ENCODE peak calls at places on chromosome 1, in four cellular contexts. One of them, this sample, is unnamed.

GRCh38 chr1:48030696-48031365 is 33.6 kb upstream of the TRABD2B start:
- DNase-seq in mammary epithelial cell: no peak
- DNase-seq in GM10248: no peak
- DNase-seq in gastrocnemius medialis: no peak
- DNase-seq in this sample: no peak

GRCh38 chr1:45836451-45836850 is 33.0 kb downstream of the MAST2 start:
- DNase-seq in mammary epithelial cell: no peak
- DNase-seq in GM10248: no peak
- DNase-seq in gastrocnemius medialis: no peak
- DNase-seq in this sample: no peak

GRCh38 chr1:207910678-207911354 is at the start of gene CD34:
- DNase-seq in mammary epithelial cell: no peak
- DNase-seq in GM10248: no peak
- DNase-seq in gastrocnemius medialis: no peak
- DNase-seq in this sample: no peak

GRCh38 chr1:168469690-168470089 is 74.1 kb downstream of the XCL2 start:
- DNase-seq in mammary epithelial cell: peak
- DNase-seq in GM10248: no peak
- DNase-seq in gastrocnemius medialis: peak
- DNase-seq in this sample: no peak

GRCh38 chr1:29669912-29670311 is 433.6 kb downstream of the PTPRU start:
- DNase-seq in mammary epithelial cell: no peak
- DNase-seq in GM10248: no peak
- DNase-seq in gastrocnemius medialis: no peak
- DNase-seq in this sample: no peak

GRCh38 chr1:229694053-229694693 is 68.1 kb downstream of the URB2 start:
- DNase-seq in mammary epithelial cell: no peak
- DNase-seq in GM10248: no peak
- DNase-seq in gastrocnemius medialis: peak
- DNase-seq in this sample: no peak

GRCh38 chr1:229199261-229199850 is 71.6 kb upstream of the RAB4A start:
- DNase-seq in mammary epithelial cell: no peak
- DNase-seq in GM10248: no peak
- DNase-seq in gastrocnemius medialis: no peak
- DNase-seq in this sample: no peak

GRCh38 chr1:12275370-12275769 is 45.5 kb downstream of the VPS13D start:
- DNase-seq in mammary epithelial cell: no peak
- DNase-seq in GM10248: peak
- DNase-seq in gastrocnemius medialis: no peak
- DNase-seq in this sample: peak

GRCh38 chr1:76268341-76268740 is 193.8 kb downstream of the ST6GALNAC3 start:
- DNase-seq in mammary epithelial cell: no peak
- DNase-seq in GM10248: no peak
- DNase-seq in gastrocnemius medialis: no peak
- DNase-seq in this sample: no peak

GRCh38 chr1:156704930-156705320 is 458 bp downstream of the CRABP2 start:
- DNase-seq in mammary epithelial cell: peak
- DNase-seq in GM10248: no peak
- DNase-seq in gastrocnemius medialis: no peak
- DNase-seq in this sample: peak

GRCh38 chr1:34695580-34695979 is 59.3 kb upstream of the GJB5 start:
- DNase-seq in mammary epithelial cell: no peak
- DNase-seq in GM10248: no peak
- DNase-seq in gastrocnemius medialis: no peak
- DNase-seq in this sample: no peak

GRCh38 chr1:50419907-50420248 is 3.4 kb downstream of the DMRTA2 start:
- DNase-seq in mammary epithelial cell: no peak
- DNase-seq in GM10248: no peak
- DNase-seq in gastrocnemius medialis: no peak
- DNase-seq in this sample: no peak

GRCh38 chr1:77678628-77679610 is 3.5 kb downstream of the ZZZ3 start:
- DNase-seq in mammary epithelial cell: no peak
- DNase-seq in GM10248: no peak
- DNase-seq in gastrocnemius medialis: no peak
- DNase-seq in this sample: no peak

GRCh38 chr1:29415156-29415830 is 179.0 kb downstream of the PTPRU start:
- DNase-seq in mammary epithelial cell: peak
- DNase-seq in GM10248: no peak
- DNase-seq in gastrocnemius medialis: no peak
- DNase-seq in this sample: peak

GRCh38 chr1:84721152-84721551 is 30.9 kb upstream of the SSX2IP start:
- DNase-seq in mammary epithelial cell: peak
- DNase-seq in GM10248: no peak
- DNase-seq in gastrocnemius medialis: no peak
- DNase-seq in this sample: peak

GRCh38 chr1:84722794-84723193 is 32.5 kb upstream of the SSX2IP start:
- DNase-seq in mammary epithelial cell: no peak
- DNase-seq in GM10248: no peak
- DNase-seq in gastrocnemius medialis: no peak
- DNase-seq in this sample: no peak

GRCh38 chr1:84726593-84727275 is 36.5 kb upstream of the SSX2IP start:
- DNase-seq in mammary epithelial cell: no peak
- DNase-seq in GM10248: no peak
- DNase-seq in gastrocnemius medialis: no peak
- DNase-seq in this sample: no peak

GRCh38 chr1:84720275-84720780 is 30.1 kb upstream of the SSX2IP start:
- DNase-seq in mammary epithelial cell: no peak
- DNase-seq in GM10248: no peak
- DNase-seq in gastrocnemius medialis: no peak
- DNase-seq in this sample: no peak

DNA sequence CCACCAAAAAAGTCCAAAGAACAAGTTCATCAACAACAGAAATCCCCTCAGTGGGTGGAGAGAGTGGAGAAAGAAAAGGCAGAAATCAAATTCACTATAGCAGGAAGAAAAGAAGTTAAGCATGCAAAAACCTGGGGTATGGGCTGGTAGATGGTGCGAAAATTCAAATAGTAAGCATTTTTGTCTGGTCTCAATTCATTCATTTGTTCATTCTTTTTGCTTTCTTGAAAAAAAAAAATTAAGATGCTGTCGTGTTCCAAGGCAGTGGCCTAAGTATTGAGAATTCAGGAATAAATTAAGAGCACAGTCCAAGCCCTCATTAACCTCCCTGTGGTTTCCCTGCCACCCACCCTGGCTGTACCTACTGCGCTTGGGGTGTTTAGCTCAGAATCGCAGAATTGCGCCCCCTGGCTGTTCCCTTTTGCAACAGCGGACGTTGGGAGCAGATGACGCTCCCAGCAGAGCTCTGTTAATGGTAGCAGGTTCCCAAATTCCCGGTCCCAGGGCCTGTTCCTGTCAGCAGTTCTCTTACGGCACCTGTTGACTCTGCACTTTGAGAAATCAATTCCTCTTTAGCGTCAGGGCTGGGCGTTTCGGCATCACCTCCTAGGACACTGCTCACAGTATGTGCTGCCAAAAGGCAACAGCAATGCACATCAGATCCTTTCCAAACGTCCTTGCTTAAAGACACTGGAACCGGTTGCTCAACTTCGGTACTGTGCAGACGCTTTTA is 34.0 kb upstream of the SSX2IP start:
- DNase-seq in mammary epithelial cell: no peak
- DNase-seq in GM10248: peak
- DNase-seq in gastrocnemius medialis: no peak
- DNase-seq in this sample: no peak
- TF ChIP-seq CTCF in mammary epithelial cell: peak
- TF ChIP-seq CTCF in GM10248: peak
- TF ChIP-seq CTCF in gastrocnemius medialis: no peak
- TF ChIP-seq CTCF in this sample: no peak

DNA sequence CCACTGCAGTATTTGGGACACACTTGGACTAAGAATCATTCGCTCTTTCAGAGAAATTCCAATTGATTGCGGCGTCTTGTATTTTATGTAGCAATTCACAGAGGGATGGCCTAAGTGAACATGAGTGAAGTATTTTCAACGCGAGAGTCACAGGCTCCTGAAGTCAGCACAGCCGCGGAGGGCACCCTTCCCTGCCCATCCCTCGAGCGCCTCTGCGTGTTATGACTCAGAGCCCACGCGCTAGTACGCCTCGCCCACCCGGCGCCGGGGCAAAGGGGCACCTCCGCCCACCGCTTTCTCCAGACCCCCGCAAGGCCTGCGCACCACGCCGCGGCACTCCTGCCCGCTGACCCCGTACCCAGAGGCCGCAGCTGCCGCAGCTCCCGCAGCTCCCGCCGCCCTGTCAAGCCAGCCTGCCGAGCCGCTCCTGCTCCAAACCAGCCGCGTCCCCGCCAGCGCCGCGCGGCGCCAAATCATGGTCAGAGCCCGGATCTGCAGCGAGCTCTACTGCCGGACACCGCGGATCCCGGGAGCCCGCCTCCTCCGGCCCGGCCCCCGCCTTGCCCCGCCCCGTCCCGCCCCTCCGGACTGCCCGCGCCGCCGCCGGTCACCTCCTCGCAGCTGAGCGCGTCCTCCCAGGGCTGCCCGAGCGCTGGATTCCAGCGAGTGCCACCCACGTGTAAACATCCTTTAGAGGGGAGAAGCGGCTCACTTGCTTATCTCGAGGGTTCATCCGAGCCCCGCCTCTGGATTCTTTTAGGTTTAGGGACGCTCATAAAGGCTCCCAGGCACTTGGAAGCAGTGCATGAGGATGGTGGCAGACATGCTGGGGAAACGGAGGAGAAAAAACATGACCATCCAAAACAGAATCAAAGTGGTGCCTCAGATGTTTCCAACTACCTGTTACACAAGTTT is at the start of gene GLRX2:
- DNase-seq in mammary epithelial cell: peak
- DNase-seq in GM10248: peak
- DNase-seq in gastrocnemius medialis: peak
- DNase-seq in this sample: peak
- TF ChIP-seq CTCF in mammary epithelial cell: peak
- TF ChIP-seq CTCF in GM10248: no peak
- TF ChIP-seq CTCF in gastrocnemius medialis: no peak
- TF ChIP-seq CTCF in this sample: no peak

GRCh38 chr1:214319930-214320329 is 39.0 kb downstream of the SMYD2 start:
- DNase-seq in mammary epithelial cell: no peak
- DNase-seq in GM10248: no peak
- DNase-seq in gastrocnemius medialis: no peak
- DNase-seq in this sample: no peak
- TF ChIP-seq CTCF in mammary epithelial cell: no peak
- TF ChIP-seq CTCF in GM10248: no peak
- TF ChIP-seq CTCF in gastrocnemius medialis: no peak
- TF ChIP-seq CTCF in this sample: peak

GRCh38 chr1:203078478-203078877 is 7.3 kb downstream of the MYOG start:
- DNase-seq in mammary epithelial cell: no peak
- DNase-seq in GM10248: no peak
- DNase-seq in gastrocnemius medialis: no peak
- DNase-seq in this sample: no peak

GRCh38 chr1:203080456-203080855 is 5.4 kb downstream of the MYOG start:
- DNase-seq in mammary epithelial cell: no peak
- DNase-seq in GM10248: no peak
- DNase-seq in gastrocnemius medialis: no peak
- DNase-seq in this sample: no peak

GRCh38 chr1:203077367-203077766 is 8.4 kb downstream of the MYOG start:
- DNase-seq in mammary epithelial cell: no peak
- DNase-seq in GM10248: no peak
- DNase-seq in gastrocnemius medialis: no peak
- DNase-seq in this sample: no peak

GRCh38 chr1:203076031-203076511 is 9.7 kb downstream of the MYOG start:
- DNase-seq in mammary epithelial cell: no peak
- DNase-seq in GM10248: no peak
- DNase-seq in gastrocnemius medialis: no peak
- DNase-seq in this sample: no peak

DNA sequence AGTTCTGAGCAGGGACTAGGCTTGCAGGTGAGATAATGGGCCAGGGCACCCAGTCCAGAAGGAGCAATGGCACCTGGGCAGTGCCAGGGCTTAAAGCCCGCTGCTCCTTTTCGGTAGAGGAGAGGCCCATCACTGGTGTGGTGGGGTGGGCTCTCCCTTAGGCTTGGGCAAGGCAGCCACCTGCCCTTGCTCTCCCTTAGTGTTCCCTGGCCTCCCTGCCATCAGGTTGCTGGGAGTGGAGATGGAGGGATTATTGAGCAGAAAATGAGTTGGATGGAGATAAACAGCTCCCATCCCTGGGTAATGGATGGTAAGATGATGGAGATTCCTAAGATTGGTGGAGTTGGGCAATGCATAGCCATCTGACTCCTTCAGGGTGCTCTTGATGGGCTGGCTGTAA is 7.9 kb downstream of the MYOG start:
- DNase-seq in mammary epithelial cell: no peak
- DNase-seq in GM10248: no peak
- DNase-seq in gastrocnemius medialis: no peak
- DNase-seq in this sample: no peak
- TF ChIP-seq CTCF in mammary epithelial cell: no peak
- TF ChIP-seq CTCF in GM10248: no peak
- TF ChIP-seq CTCF in gastrocnemius medialis: no peak
- TF ChIP-seq CTCF in this sample: no peak

DNA sequence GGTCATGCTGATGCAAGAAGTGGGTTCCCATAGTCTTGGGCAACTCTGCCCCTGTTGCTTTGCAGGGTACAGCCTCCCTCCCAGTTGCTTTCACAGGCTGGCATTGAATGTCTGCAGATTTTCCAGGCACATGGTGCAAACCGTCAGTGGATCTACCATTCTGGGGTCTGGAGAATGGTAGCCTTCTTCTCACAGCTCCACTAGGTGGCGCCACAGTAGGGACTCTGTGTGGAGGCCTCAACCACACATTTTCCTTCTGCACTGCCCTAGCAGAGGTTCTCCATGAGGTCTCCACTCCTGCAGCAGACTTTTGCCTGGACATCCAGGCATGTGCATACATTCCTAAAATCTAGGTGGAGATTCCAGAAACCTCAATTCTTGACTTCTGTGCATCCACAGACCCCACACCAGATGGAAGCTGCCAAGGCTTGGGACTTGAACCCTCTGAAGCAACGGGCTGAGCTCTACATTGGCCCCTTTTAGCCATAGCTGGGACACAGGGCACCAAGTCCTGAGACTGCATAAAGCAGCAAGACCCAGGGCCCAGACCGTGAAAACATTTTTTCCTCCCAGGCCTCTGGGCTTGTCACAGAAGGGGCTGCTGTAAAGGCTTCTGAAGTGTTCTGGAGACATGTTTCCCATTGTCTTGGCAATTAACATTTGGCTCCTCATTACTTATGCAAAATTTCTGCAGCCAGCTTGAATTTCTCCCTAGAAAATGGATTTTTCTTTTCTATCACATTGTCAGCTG is 466.2 kb upstream of the PBX1 start:
- DNase-seq in mammary epithelial cell: no peak
- DNase-seq in GM10248: no peak
- DNase-seq in gastrocnemius medialis: no peak
- DNase-seq in this sample: no peak
- TF ChIP-seq CTCF in mammary epithelial cell: peak
- TF ChIP-seq CTCF in GM10248: no peak
- TF ChIP-seq CTCF in gastrocnemius medialis: no peak
- TF ChIP-seq CTCF in this sample: no peak

GRCh38 chr1:109304221-109304915 is 2.4 kb downstream of the MYBPHL start:
- DNase-seq in mammary epithelial cell: no peak
- DNase-seq in GM10248: no peak
- DNase-seq in gastrocnemius medialis: no peak
- DNase-seq in this sample: no peak

GRCh38 chr1:109312246-109312645 is 5.4 kb upstream of the MYBPHL start:
- DNase-seq in mammary epithelial cell: no peak
- DNase-seq in GM10248: no peak
- DNase-seq in gastrocnemius medialis: no peak
- DNase-seq in this sample: no peak

GRCh38 chr1:109306832-109307362 is at the start of gene MYBPHL:
- DNase-seq in mammary epithelial cell: no peak
- DNase-seq in GM10248: no peak
- DNase-seq in gastrocnemius medialis: no peak
- DNase-seq in this sample: no peak

GRCh38 chr1:109309347-109309746 is 2.5 kb upstream of the MYBPHL start:
- DNase-seq in mammary epithelial cell: no peak
- DNase-seq in GM10248: no peak
- DNase-seq in gastrocnemius medialis: no peak
- DNase-seq in this sample: no peak

GRCh38 chr1:109307363-109308021 is 681 bp upstream of the MYBPHL start:
- DNase-seq in mammary epithelial cell: no peak
- DNase-seq in GM10248: no peak
- DNase-seq in gastrocnemius medialis: peak
- DNase-seq in this sample: no peak
- TF ChIP-seq CTCF in mammary epithelial cell: no peak
- TF ChIP-seq CTCF in GM10248: no peak
- TF ChIP-seq CTCF in gastrocnemius medialis: no peak
- TF ChIP-seq CTCF in this sample: no peak